ENCODE peak calls at places on chromosomes 16 and 17, in nine cellular contexts. J, C, T, Y, M, K, Q, U and Z are unnamed samples.

GRCh38 chr16:17396762-17397498 is 73.8 kb downstream of the XYLT1 start:
- DNase-seq in Y (no peak), M (no peak), U (no peak), Q (peak), J (no peak), C (peak), K (no peak), T (peak), Z (no peak)

GRCh38 chr17:34579017-34579946 is at the start of gene TMEM132E:
- DNase-seq in J (no peak), U (no peak), T (peak), Q (peak), C (peak), K (no peak), M (peak), Y (no peak), Z (no peak)

GRCh38 chr16:85859818-85860125 is 39.2 kb upstream of the IRF8 start:
- DNase-seq in K (no peak), U (no peak), M (no peak), C (no peak), Y (no peak), Q (no peak), T (no peak), J (no peak), Z (no peak)

GRCh38 chr16:4947722-4948503 is 10.2 kb upstream of the SEC14L5 start:
- DNase-seq in C (no peak), Q (no peak), Y (no peak), U (no peak), T (no peak), J (no peak), M (no peak), K (no peak), Z (no peak)

GRCh38 chr16:49785970-49786369 is 69.9 kb downstream of the ZNF423 start:
- DNase-seq in U (no peak), J (no peak), K (no peak), M (no peak), C (no peak), Y (no peak), T (no peak), Q (no peak), Z (no peak)

GRCh38 chr16:65120811-65121721 is 797 bp downstream of the CDH11 start:
- DNase-seq in Y (no peak), T (peak), M (no peak), U (no peak), Q (no peak), K (no peak), C (no peak), J (no peak), Z (peak)

GRCh38 chr16:8998114-8998513 is 34.4 kb upstream of the USP7 start:
- DNase-seq in M (no peak), Q (no peak), T (no peak), K (no peak), C (no peak), J (no peak), U (no peak), Y (no peak), Z (no peak)

GRCh38 chr16:2224183-2224486 is 744 bp downstream of the E4F1 start:
- DNase-seq in K (no peak), Q (no peak), M (no peak), Y (no peak), C (no peak), J (peak), T (peak), U (no peak), Z (no peak)

GRCh38 chr17:78947235-78948153 is 22.3 kb upstream of the TIMP2 start:
- DNase-seq in J (no peak), C (no peak), Y (no peak), M (no peak), T (peak), U (no peak), K (no peak), Q (peak), Z (no peak)

GRCh38 chr16:66264311-66265105 is 102.0 kb upstream of the CDH5 start:
- DNase-seq in T (no peak), Q (no peak), K (no peak), Y (no peak), C (no peak), M (no peak), U (peak), J (no peak), Z (no peak)

GRCh38 chr17:59542960-59543635 is 22.3 kb upstream of the DHX40 start:
- DNase-seq in K (no peak), T (no peak), Q (no peak), Y (no peak), C (no peak), J (no peak), M (no peak), U (no peak), Z (no peak)

GRCh38 chr17:8820311-8821010 is 21.3 kb upstream of the MFSD6L start:
- DNase-seq in U (peak), Q (no peak), Y (no peak), T (no peak), C (no peak), K (no peak), M (no peak), J (no peak), Z (no peak)

GRCh38 chr17:67865438-67865837 is 40.1 kb downstream of the BPTF start:
- DNase-seq in Q (no peak), T (peak), C (no peak), J (no peak), Y (no peak), M (no peak), K (no peak), U (no peak), Z (no peak)

GRCh38 chr16:67674851-67675578 is 8.4 kb downstream of the C16orf86 start:
- DNase-seq in U (no peak), M (no peak), Y (no peak), T (no peak), Q (no peak), J (no peak), K (no peak), C (no peak), Z (peak)

GRCh38 chr16:73605309-73605708 is 557.4 kb upstream of the ZFHX3 start:
- DNase-seq in Q (no peak), U (no peak), J (no peak), T (no peak), C (no peak), K (no peak), Y (no peak), M (no peak), Z (no peak)

GRCh38 chr16:89341697-89342694 is 124.5 kb downstream of the ZNF778 start:
- DNase-seq in K (no peak), J (no peak), M (no peak), Y (no peak), T (no peak), C (no peak), U (no peak), Q (no peak), Z (no peak)

GRCh38 chr17:43068570-43069367 is 43.7 kb downstream of the RND2 start:
- DNase-seq in C (no peak), K (no peak), Q (no peak), J (no peak), T (no peak), Y (no peak), M (no peak), U (no peak), Z (no peak)

GRCh38 chr17:44235583-44235936 is 16.1 kb upstream of the UBTF start:
- DNase-seq in J (no peak), Q (no peak), Y (no peak), C (no peak), T (no peak), U (no peak), M (no peak), K (no peak), Z (no peak)

GRCh38 chr17:78961571-78961970 is 18.2 kb downstream of the LGALS3BP start:
- DNase-seq in Q (no peak), C (no peak), J (no peak), T (no peak), K (no peak), Y (no peak), U (no peak), M (no peak), Z (no peak)

GRCh38 chr17:2403044-2403443 is 2.2 kb upstream of the MNT start:
- DNase-seq in K (no peak), Y (no peak), M (no peak), J (no peak), Q (no peak), U (no peak), C (no peak), T (no peak), Z (no peak)

GRCh38 chr17:2400474-2400866 is 390 bp downstream of the MNT start:
- DNase-seq in Y (no peak), J (peak), M (no peak), T (peak), C (peak), Q (peak), U (no peak), K (no peak), Z (peak)

GRCh38 chr17:2400877-2401425 is at the start of gene MNT:
- DNase-seq in T (peak), U (no peak), C (peak), Q (peak), J (peak), K (peak), M (peak), Y (no peak), Z (peak)

GRCh38 chr17:2402517-2402916 is 1.7 kb upstream of the MNT start:
- DNase-seq in J (no peak), K (no peak), C (no peak), T (no peak), U (no peak), Q (no peak), M (no peak), Y (no peak), Z (peak)

GRCh38 chr17:2401426-2402221 is 764 bp upstream of the MNT start:
- DNase-seq in U (peak), M (peak), C (peak), J (peak), Y (peak), T (peak), Q (peak), K (peak), Z (peak)
- TF ChIP-seq POLR2A in U (peak), M (no peak), C (peak), J (peak), Y (peak), T (no peak), Q (no peak), K (peak), Z (no peak)

DNA sequence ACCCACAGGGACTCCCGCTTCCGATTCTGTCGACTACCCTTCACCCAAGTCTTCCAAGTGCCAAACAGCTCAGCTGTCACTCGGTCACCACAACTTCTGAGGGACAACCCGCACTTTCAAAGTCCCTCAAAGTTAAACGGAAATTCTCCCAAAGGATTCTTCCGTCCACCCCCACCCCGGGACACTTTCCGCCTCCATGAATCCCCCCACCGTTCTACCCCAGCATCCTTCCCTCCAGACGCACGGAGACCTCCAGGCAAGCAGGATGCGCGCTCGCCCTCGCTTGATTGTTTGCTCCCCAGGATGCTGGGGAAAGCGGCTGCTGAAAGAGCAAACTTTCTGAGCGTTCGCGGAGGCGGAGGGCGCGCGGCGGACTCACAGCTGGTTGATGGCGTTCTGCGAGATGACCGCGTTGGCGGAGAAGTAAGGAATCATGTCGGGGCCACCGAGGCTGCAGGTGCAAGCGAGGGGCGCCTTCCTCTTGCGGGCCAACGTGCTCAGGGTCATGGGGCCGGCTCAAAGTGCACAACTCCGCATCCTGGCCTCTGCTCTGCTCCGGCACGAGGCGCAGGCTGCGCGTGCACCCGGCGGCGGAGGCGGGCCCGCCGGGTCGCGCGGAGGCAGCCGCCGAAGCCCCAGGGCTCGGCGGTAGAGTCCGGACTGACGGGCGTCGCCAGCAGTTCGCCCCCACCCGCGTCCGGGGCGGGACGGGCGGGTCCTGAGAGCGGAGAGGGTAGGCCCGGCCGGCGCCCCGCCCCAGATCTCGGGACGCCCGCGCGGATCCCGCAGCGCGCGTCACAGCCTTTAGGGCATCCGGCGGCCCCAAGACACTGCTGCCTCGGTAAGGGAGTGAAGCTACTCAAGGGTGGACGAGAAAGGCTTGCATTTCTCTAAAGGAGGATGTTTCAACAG is 138.3 kb upstream of the CORO6 start:
- DNase-seq in U (no peak), C (peak), K (peak), M (peak), T (peak), Y (peak), Q (peak), J (no peak), Z (peak)
- TF ChIP-seq POLR2AphosphoS5 in U (no peak), C (peak), K (peak), M (peak), T (peak), Y (peak), Q (no peak), J (no peak), Z (peak)

GRCh38 chr17:72421128-72422092 is 300.6 kb downstream of the SOX9 start:
- DNase-seq in K (peak), M (peak), U (no peak), C (peak), Q (peak), J (peak), T (peak), Y (peak), Z (no peak)
- TF ChIP-seq POLR2A in K (peak), M (peak), U (no peak), C (no peak), Q (no peak), J (no peak), T (no peak), Y (peak), Z (no peak)

GRCh38 chr17:3888343-3889171 is 4.3 kb downstream of the CAMKK1 start:
- DNase-seq in U (no peak), J (peak), C (peak), M (no peak), T (peak), Y (no peak), Q (peak), K (no peak), Z (no peak)
- TF ChIP-seq POLR2AphosphoS5 in U (peak), J (peak), C (peak), M (no peak), T (peak), Y (no peak), Q (peak), K (no peak), Z (no peak)

GRCh38 chr17:2241823-2242222 is 61.8 kb downstream of the SMG6 start:
- DNase-seq in T (no peak), U (no peak), Q (no peak), Y (no peak), M (no peak), J (no peak), C (no peak), K (no peak), Z (no peak)

GRCh38 chr17:2243953-2244352 is 59.6 kb downstream of the SMG6 start:
- DNase-seq in C (no peak), Y (no peak), M (no peak), K (no peak), T (no peak), J (no peak), Q (no peak), U (no peak), Z (no peak)

GRCh38 chr17:2247005-2247404 is 56.6 kb downstream of the SMG6 start:
- DNase-seq in U (no peak), C (no peak), M (no peak), J (no peak), T (no peak), Y (no peak), K (no peak), Q (no peak), Z (no peak)

GRCh38 chr17:2240541-2240940 is 63.0 kb downstream of the SMG6 start:
- DNase-seq in M (no peak), C (no peak), Y (no peak), T (no peak), J (no peak), U (no peak), Q (no peak), K (no peak), Z (no peak)

DNA sequence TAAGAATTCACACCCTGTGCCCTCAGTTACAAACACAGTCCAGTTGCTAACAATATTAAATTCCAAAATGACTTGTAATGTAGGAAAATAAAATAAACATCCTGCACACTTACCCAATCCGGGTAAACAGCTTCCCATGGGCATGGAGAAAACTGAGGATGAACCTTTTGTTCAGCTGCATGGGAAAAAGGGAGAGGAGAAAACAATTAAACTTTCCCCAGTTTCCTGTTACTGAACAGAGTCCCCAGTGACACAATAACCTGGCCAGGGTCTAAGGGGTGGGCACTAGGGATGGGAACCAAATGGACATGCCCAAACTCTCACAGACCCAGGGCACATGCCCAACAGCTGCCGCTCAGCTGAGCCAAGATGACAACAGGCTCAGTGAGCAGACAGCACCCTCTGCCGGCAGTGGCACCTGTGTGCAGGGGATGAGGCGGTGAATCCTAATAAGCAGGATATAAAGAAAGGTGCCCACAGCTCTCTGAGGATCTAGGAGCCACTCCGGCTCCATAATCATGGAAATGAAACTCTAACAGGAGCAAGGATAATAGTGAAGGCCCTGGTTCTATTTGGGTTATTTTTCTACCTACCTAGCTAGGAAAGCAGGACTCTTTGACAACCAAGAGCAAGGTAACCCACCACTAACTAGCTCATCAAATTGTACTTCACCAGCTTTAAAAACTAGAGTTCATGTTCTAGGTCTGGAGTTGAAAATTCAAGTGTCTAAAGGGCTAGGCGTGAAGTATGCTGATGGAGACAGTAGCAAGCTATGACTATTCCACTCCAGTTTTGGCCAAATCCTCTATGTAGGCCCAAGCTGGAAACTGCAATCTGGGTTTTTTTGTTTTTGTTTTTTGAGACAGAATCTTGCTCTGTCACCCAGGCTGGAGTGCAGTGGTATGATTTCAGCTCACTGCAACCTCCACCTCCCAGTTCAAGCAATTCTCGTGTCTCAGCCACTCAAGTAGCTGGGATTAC is 58.8 kb downstream of the SMG6 start:
- DNase-seq in C (peak), Y (no peak), T (peak), J (peak), K (peak), U (no peak), M (peak), Q (peak), Z (peak)
- TF ChIP-seq POLR2A in C (no peak), Y (no peak), T (no peak), J (no peak), K (no peak), U (no peak), M (no peak), Q (no peak), Z (no peak)

GRCh38 chr17:17785407-17785806 is 51.4 kb downstream of the SREBF1 start:
- DNase-seq in Q (no peak), M (no peak), J (no peak), Y (no peak), U (no peak), K (no peak), T (no peak), C (no peak), Z (no peak)

GRCh38 chr17:17784599-17785264 is 52.1 kb downstream of the SREBF1 start:
- DNase-seq in Y (no peak), T (no peak), Q (peak), K (no peak), C (no peak), U (no peak), J (peak), M (no peak), Z (no peak)

GRCh38 chr17:17782425-17783120 is 54.2 kb downstream of the SREBF1 start:
- DNase-seq in Q (peak), U (no peak), T (no peak), C (no peak), M (no peak), K (no peak), J (peak), Y (no peak), Z (no peak)

GRCh38 chr17:17783121-17783824 is 53.5 kb downstream of the SREBF1 start:
- DNase-seq in T (peak), Q (peak), Y (peak), M (peak), K (no peak), U (no peak), J (peak), C (peak), Z (peak)

GRCh38 chr17:17783825-17784598 is 52.8 kb downstream of the SREBF1 start:
- DNase-seq in M (no peak), J (no peak), Y (peak), T (peak), Q (peak), U (no peak), K (no peak), C (peak), Z (peak)
- TF ChIP-seq POLR2AphosphoS5 in M (no peak), J (no peak), Y (no peak), T (no peak), Q (no peak), U (no peak), K (no peak), C (no peak), Z (no peak)